ENCODE peak calls at places on chromosomes 5 and 9, in ten cellular contexts. I, A, E, P, Y, K, W, N, U and X are unnamed samples.

GRCh38 chr5:27124590-27124989 is 86.2 kb upstream of the CDH9 start:
- DNase-seq in I (peak), A (peak), E (peak), P (no peak), Y (peak), K (peak), W (no peak), N (no peak), U (peak), X (peak)

GRCh38 chr5:147538232-147538631 is 28.4 kb upstream of the DPYSL3 start:
- DNase-seq in I (no peak), A (no peak), E (no peak), P (no peak), Y (no peak), K (peak), W (no peak), N (no peak), U (no peak), X (peak)

GRCh38 chr5:115333164-115333563 is 36.7 kb upstream of the CCDC112 start:
- DNase-seq in I (peak), A (no peak), E (no peak), P (no peak), Y (no peak), K (no peak), W (no peak), N (no peak), U (no peak), X (no peak)

GRCh38 chr5:171630670-171631065 is 154.9 kb upstream of the SMIM23 start:
- DNase-seq in I (no peak), A (no peak), E (no peak), P (no peak), Y (no peak), K (no peak), W (no peak), N (no peak), U (no peak), X (no peak)

GRCh38 chr5:16913840-16914435 is 22.1 kb downstream of the MYO10 start:
- DNase-seq in I (no peak), A (no peak), E (no peak), P (no peak), Y (no peak), K (no peak), W (no peak), N (no peak), U (no peak), X (no peak)

GRCh38 chr5:14038341-14038959 is 94.0 kb upstream of the DNAH5 start:
- DNase-seq in I (no peak), A (peak), E (no peak), P (no peak), Y (no peak), K (peak), W (no peak), N (no peak), U (no peak), X (peak)

GRCh38 chr5:152560508-152561137 is 155.5 kb upstream of the NMUR2 start:
- DNase-seq in I (no peak), A (peak), E (peak), P (peak), Y (peak), K (peak), W (peak), N (peak), U (peak), X (peak)

GRCh38 chr9:131382850-131383729 is 10.8 kb upstream of the PRRC2B start:
- DNase-seq in I (no peak), A (peak), E (peak), P (no peak), Y (no peak), K (peak), W (no peak), N (no peak), U (peak), X (peak)